ENCODE peak calls at places on chromosomes 1 and 21, in six cellular contexts. D, T, B, M, L and G are unnamed samples.
A peak's percentile ranks its signal among the peaks of the same experiment; 100 is the strongest.

GRCh38 chr1:85200367-85200869 is 398 bp downstream of the SYDE2 start:
- DNase-seq in D (peak; percentile 56), T (no peak), B (no peak), M (no peak), L (no peak), G (peak; percentile 63)

GRCh38 chr1:159076438-159076752 is 171 bp downstream of the AIM2 start:
- DNase-seq in D (no peak), T (no peak), B (no peak), M (no peak), L (no peak), G (no peak)

GRCh38 chr1:24709748-24710416 is 35.4 kb upstream of the CLIC4 start:
- DNase-seq in D (no peak), T (no peak), B (no peak), M (no peak), L (no peak), G (no peak)

GRCh38 chr1:222616535-222616934 is 1.4 kb upstream of the MIA3 start:
- DNase-seq in D (no peak), T (peak; percentile 69), B (peak; percentile 47), M (peak; percentile 35), L (peak; percentile 23), G (no peak)

GRCh38 chr1:1033731-1034437 is 14.0 kb downstream of the AGRN start:
- DNase-seq in D (no peak), T (no peak), B (no peak), M (no peak), L (no peak), G (peak; percentile 89)

GRCh38 chr1:204587621-204588020 is 71.4 kb downstream of the MDM4 start:
- DNase-seq in D (no peak), T (no peak), B (no peak), M (no peak), L (no peak), G (no peak)

GRCh38 chr1:9004731-9005708 is 21.2 kb downstream of the SLC2A7 start:
- DNase-seq in D (peak; percentile 75), T (peak; percentile 71), B (peak; percentile 82), M (peak; percentile 73), L (peak; percentile 90), G (peak; percentile 93)

GRCh38 chr21:32915099-32915498 is 110.6 kb upstream of the OLIG2 start:
- DNase-seq in D (no peak), T (no peak), B (no peak), M (no peak), L (no peak), G (no peak)

GRCh38 chr1:24900985-24901781 is 28.9 kb downstream of the RUNX3 start:
- DNase-seq in D (no peak), T (no peak), B (no peak), M (peak; percentile 6), L (no peak), G (peak; percentile 63)

GRCh38 chr1:241592273-241592958 is 47.8 kb downstream of the CHML start:
- DNase-seq in D (no peak), T (no peak), B (no peak), M (no peak), L (no peak), G (no peak)

GRCh38 chr1:42259739-42260064 is 75.3 kb downstream of the FOXJ3 start:
- DNase-seq in D (no peak), T (no peak), B (peak; percentile 25), M (no peak), L (no peak), G (no peak)

GRCh38 chr1:86508583-86508969 is 38.3 kb upstream of the CLCA4 start:
- DNase-seq in D (no peak), T (no peak), B (no peak), M (no peak), L (no peak), G (no peak)

GRCh38 chr1:97680460-97680859 is 240.4 kb downstream of the DPYD start:
- DNase-seq in D (no peak), T (no peak), B (no peak), M (no peak), L (no peak), G (no peak)

GRCh38 chr1:77010937-77011336 is 143.7 kb downstream of the ST6GALNAC5 start:
- DNase-seq in D (no peak), T (no peak), B (no peak), M (no peak), L (no peak), G (no peak)

GRCh38 chr1:216883518-216883917 is 160.3 kb upstream of the ESRRG start:
- DNase-seq in D (no peak), T (no peak), B (no peak), M (no peak), L (no peak), G (peak; percentile 11)

GRCh38 chr1:112395261-112395831 is 668 bp upstream of the CTTNBP2NL start:
- DNase-seq in D (no peak), T (no peak), B (no peak), M (no peak), L (no peak), G (no peak)

GRCh38 chr1:112393634-112393976 is 2.4 kb upstream of the CTTNBP2NL start:
- DNase-seq in D (no peak), T (no peak), B (no peak), M (peak; percentile 31), L (no peak), G (no peak)

GRCh38 chr1:112395832-112396667 is at the start of gene CTTNBP2NL:
- DNase-seq in D (peak; percentile 96), T (peak; percentile 96), B (peak; percentile 89), M (peak; percentile 97), L (peak; percentile 99), G (peak; percentile 98)

GRCh38 chr1:112396668-112397025 is 633 bp downstream of the CTTNBP2NL start:
- DNase-seq in D (no peak), T (no peak), B (no peak), M (no peak), L (peak; percentile 62), G (no peak)

DNA sequence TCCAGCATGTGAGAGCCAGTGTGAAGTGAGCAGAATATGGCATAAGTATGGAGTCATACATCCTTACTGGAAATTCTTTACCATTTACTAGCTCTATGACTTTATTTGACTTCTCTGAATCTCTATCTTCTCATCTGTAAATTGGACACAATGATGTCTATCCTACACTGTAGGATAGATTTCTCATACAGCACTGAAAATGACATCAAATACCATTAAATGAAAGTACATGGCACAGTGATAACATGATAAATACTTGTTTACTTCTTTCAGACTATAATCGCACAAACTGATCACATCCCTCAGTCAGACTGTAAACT is 1.3 kb upstream of the CTTNBP2NL start:
- DNase-seq in D (no peak), T (no peak), B (no peak), M (no peak), L (no peak), G (no peak)
- H3K4me3 ChIP-seq in D (peak overlapping the region; percentile 29), T (no peak overlapping the region), B (peak overlapping the region; percentile 23), M (peak overlapping the region; percentile 14), L (no peak overlapping the region), G (no peak overlapping the region)

DNA sequence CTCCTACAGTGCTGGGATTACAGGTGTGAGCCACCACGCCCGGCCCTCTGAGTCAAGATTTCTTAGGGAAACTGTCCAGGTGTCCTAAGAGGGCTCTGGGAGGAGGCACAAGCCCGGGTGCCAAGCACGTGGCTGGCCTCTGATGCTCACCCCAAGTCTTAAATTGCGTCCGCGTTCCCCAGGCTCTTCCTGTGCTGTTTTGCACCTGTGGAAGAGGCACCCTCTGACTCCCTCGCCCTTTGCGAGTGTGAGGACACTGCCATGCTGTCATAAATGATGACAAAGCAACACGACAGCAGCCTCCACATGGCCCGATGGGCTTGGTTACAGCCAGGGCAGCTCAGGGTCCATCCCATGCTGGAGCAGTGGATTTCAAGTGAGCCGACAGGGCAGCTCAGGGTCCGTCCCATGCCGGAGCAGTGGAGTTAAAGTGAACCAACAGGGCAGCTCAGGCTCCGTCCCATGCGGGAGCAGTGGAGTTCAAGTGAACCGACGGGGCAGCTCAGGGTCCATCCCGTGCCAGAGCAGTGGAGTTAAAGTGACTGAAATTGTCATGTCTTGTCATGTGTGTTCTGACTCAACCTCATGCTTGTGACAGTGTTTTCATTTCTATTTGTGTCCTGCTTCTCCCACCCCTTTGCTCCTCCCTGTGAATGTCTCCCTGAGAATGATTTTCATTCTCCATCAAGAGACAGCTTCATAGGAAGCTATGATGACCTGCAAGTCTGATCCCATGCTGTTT is 33.9 kb downstream of the PCNT start:
- DNase-seq in D (no peak), T (no peak), B (no peak), M (no peak), L (no peak), G (no peak)
- H3K36me3 ChIP-seq in D (peaks cover 18% of the 10 kb centered on the region), T (peaks cover 20% of the 10 kb centered on the region), B (peaks cover 43% of the 10 kb centered on the region), M (no peaks in the 10 kb centered on the region), L (no peaks in the 10 kb centered on the region), G (peaks cover 14% of the 10 kb centered on the region)

GRCh38 chr1:201396859-201397464 is 2.2 kb downstream of the LAD1 start:
- DNase-seq in D (peak; percentile 62), T (peak; percentile 94), B (no peak), M (no peak), L (peak; percentile 86), G (no peak)
- H3K27me3 ChIP-seq in D (no peaks in the 10 kb centered on the region), T (no peaks in the 10 kb centered on the region), B (peaks cover 44% of the 10 kb centered on the region), M (peaks cover 6% of the 10 kb centered on the region), L (no peaks in the 10 kb centered on the region), G (peaks cover 42% of the 10 kb centered on the region)

GRCh38 chr1:31063636-31064035 is 1.9 kb downstream of the PUM1 start:
- DNase-seq in D (no peak), T (no peak), B (no peak), M (no peak), L (no peak), G (no peak)
- H3K4me3 ChIP-seq in D (peak overlapping the region; percentile 78), T (no peak overlapping the region), B (peak overlapping the region; percentile 94), M (peak overlapping the region; percentile 92), L (peak overlapping the region; percentile 88), G (peak overlapping the region; percentile 92)

GRCh38 chr1:54256756-54257155 is 56.8 kb downstream of the MRPL37 start:
- DNase-seq in D (no peak), T (no peak), B (no peak), M (no peak), L (peak; percentile 49), G (no peak)
- H3K36me3 ChIP-seq in D (no peaks in the 10 kb centered on the region), T (no peaks in the 10 kb centered on the region), B (no peaks in the 10 kb centered on the region), M (no peaks in the 10 kb centered on the region), L (no peaks in the 10 kb centered on the region), G (no peaks in the 10 kb centered on the region)

GRCh38 chr1:155128469-155128754 is 736 bp downstream of the EFNA1 start:
- DNase-seq in D (no peak), T (no peak), B (no peak), M (no peak), L (no peak), G (peak; percentile 36)
- H3K27me3 ChIP-seq in D (no peaks in the 10 kb centered on the region), T (no peaks in the 10 kb centered on the region), B (peaks cover 28% of the 10 kb centered on the region), M (no peaks in the 10 kb centered on the region), L (no peaks in the 10 kb centered on the region), G (peaks cover 53% of the 10 kb centered on the region)

GRCh38 chr1:164700683-164701082 is 141.7 kb downstream of the PBX1 start:
- DNase-seq in D (no peak), T (no peak), B (no peak), M (no peak), L (no peak), G (no peak)
- H3K4me3 ChIP-seq in D (no peak overlapping the region), T (no peak overlapping the region), B (no peak overlapping the region), M (no peak overlapping the region), L (no peak overlapping the region), G (no peak overlapping the region)

GRCh38 chr1:23088027-23088426 is 68.8 kb downstream of the KDM1A start:
- DNase-seq in D (no peak), T (no peak), B (no peak), M (no peak), L (no peak), G (no peak)

GRCh38 chr1:23081376-23081775 is 62.1 kb downstream of the KDM1A start:
- DNase-seq in D (no peak), T (no peak), B (no peak), M (no peak), L (no peak), G (peak; percentile 51)

GRCh38 chr1:23080885-23081284 is 61.6 kb downstream of the KDM1A start:
- DNase-seq in D (no peak), T (no peak), B (no peak), M (no peak), L (no peak), G (no peak)

GRCh38 chr1:23084880-23085279 is 65.6 kb downstream of the KDM1A start:
- DNase-seq in D (no peak), T (no peak), B (no peak), M (no peak), L (no peak), G (no peak)

GRCh38 chr1:23083714-23084480 is 64.6 kb downstream of the KDM1A start:
- DNase-seq in D (no peak), T (peak; percentile 24), B (no peak), M (peak; percentile 56), L (no peak), G (no peak)
- H3K36me3 ChIP-seq in D (peaks cover 9% of the 10 kb centered on the region), T (peaks cover 28% of the 10 kb centered on the region), B (peaks cover 87% of the 10 kb centered on the region), M (no peaks in the 10 kb centered on the region), L (no peaks in the 10 kb centered on the region), G (peaks cover 45% of the 10 kb centered on the region)